ENCODE peak calls at places on chromosomes 7 and 10, in nine cellular contexts. One of them, this sample, is unnamed.

GRCh38 chr7:148983220-148984146 is 44.8 kb downstream of the PDIA4 start:
- DNase-seq in sigmoid colon: no peak
- DNase-seq in CD8-positive, alpha-beta T cell: peak; percentile 83
- DNase-seq in CD4-positive, alpha-beta T cell: peak; percentile 61
- DNase-seq in neural crest cell: peak; percentile 76
- DNase-seq in hepatocyte: peak; percentile 89
- DNase-seq in psoas muscle: peak; percentile 74
- DNase-seq in fibroblast of the aortic adventitia: peak; percentile 86
- DNase-seq in prostate gland: peak; percentile 36
- DNase-seq in this sample: peak; percentile 45

GRCh38 chr7:38478404-38478803 is 152.8 kb downstream of the AMPH start:
- DNase-seq in CD4-positive, alpha-beta T cell: no peak
- DNase-seq in hepatocyte: no peak
- DNase-seq in psoas muscle: no peak
- DNase-seq in sigmoid colon: no peak
- DNase-seq in neural crest cell: no peak
- DNase-seq in prostate gland: no peak
- DNase-seq in CD8-positive, alpha-beta T cell: no peak
- DNase-seq in fibroblast of the aortic adventitia: no peak
- DNase-seq in this sample: no peak

GRCh38 chr10:78787095-78787494 is 281.7 kb upstream of the ZMIZ1 start:
- DNase-seq in neural crest cell: no peak
- DNase-seq in psoas muscle: no peak
- DNase-seq in prostate gland: no peak
- DNase-seq in hepatocyte: no peak
- DNase-seq in CD4-positive, alpha-beta T cell: no peak
- DNase-seq in fibroblast of the aortic adventitia: peak; percentile 51
- DNase-seq in CD8-positive, alpha-beta T cell: no peak
- DNase-seq in sigmoid colon: no peak
- DNase-seq in this sample: no peak

GRCh38 chr7:114806590-114807167 is 115.2 kb upstream of the MDFIC start:
- DNase-seq in hepatocyte: peak; percentile 40
- DNase-seq in prostate gland: no peak
- DNase-seq in neural crest cell: no peak
- DNase-seq in sigmoid colon: peak; percentile 70
- DNase-seq in CD4-positive, alpha-beta T cell: no peak
- DNase-seq in CD8-positive, alpha-beta T cell: no peak
- DNase-seq in psoas muscle: no peak
- DNase-seq in fibroblast of the aortic adventitia: peak; percentile 92
- DNase-seq in this sample: no peak

GRCh38 chr7:133853706-133854276 is 273.3 kb upstream of the LRGUK start:
- DNase-seq in sigmoid colon: no peak
- DNase-seq in neural crest cell: no peak
- DNase-seq in psoas muscle: no peak
- DNase-seq in CD8-positive, alpha-beta T cell: no peak
- DNase-seq in fibroblast of the aortic adventitia: peak; percentile 76
- DNase-seq in hepatocyte: peak; percentile 31
- DNase-seq in prostate gland: peak; percentile 62
- DNase-seq in CD4-positive, alpha-beta T cell: no peak
- DNase-seq in this sample: no peak

GRCh38 chr7:12741951-12742575 is 54.6 kb downstream of the ARL4A start:
- DNase-seq in prostate gland: no peak
- DNase-seq in CD4-positive, alpha-beta T cell: no peak
- DNase-seq in CD8-positive, alpha-beta T cell: no peak
- DNase-seq in sigmoid colon: no peak
- DNase-seq in psoas muscle: no peak
- DNase-seq in fibroblast of the aortic adventitia: no peak
- DNase-seq in neural crest cell: no peak
- DNase-seq in hepatocyte: no peak
- DNase-seq in this sample: no peak

GRCh38 chr7:50142421-50143113 is 49.5 kb upstream of the ZPBP start:
- DNase-seq in hepatocyte: peak; percentile 40
- DNase-seq in CD8-positive, alpha-beta T cell: no peak
- DNase-seq in prostate gland: no peak
- DNase-seq in fibroblast of the aortic adventitia: peak; percentile 60
- DNase-seq in neural crest cell: no peak
- DNase-seq in sigmoid colon: no peak
- DNase-seq in psoas muscle: no peak
- DNase-seq in CD4-positive, alpha-beta T cell: no peak
- DNase-seq in this sample: no peak

GRCh38 chr10:78972160-78972946 is 96.4 kb upstream of the ZMIZ1 start:
- DNase-seq in prostate gland: peak; percentile 22
- DNase-seq in neural crest cell: peak; percentile 50
- DNase-seq in hepatocyte: peak; percentile 74
- DNase-seq in sigmoid colon: peak; percentile 91
- DNase-seq in psoas muscle: peak; percentile 94
- DNase-seq in fibroblast of the aortic adventitia: peak; percentile 76
- DNase-seq in CD4-positive, alpha-beta T cell: no peak
- DNase-seq in CD8-positive, alpha-beta T cell: no peak
- DNase-seq in this sample: no peak

GRCh38 chr10:129949411-129950335 is 14.4 kb downstream of the EBF3 start:
- DNase-seq in neural crest cell: no peak
- DNase-seq in psoas muscle: peak; percentile 80
- DNase-seq in sigmoid colon: peak; percentile 69
- DNase-seq in CD8-positive, alpha-beta T cell: no peak
- DNase-seq in fibroblast of the aortic adventitia: peak; percentile 91
- DNase-seq in hepatocyte: peak; percentile 75
- DNase-seq in CD4-positive, alpha-beta T cell: no peak
- DNase-seq in prostate gland: no peak
- DNase-seq in this sample: no peak

GRCh38 chr10:103350522-103351260 is at the start of gene PCGF6:
- DNase-seq in sigmoid colon: peak; percentile 83
- DNase-seq in psoas muscle: peak; percentile 90
- DNase-seq in prostate gland: peak; percentile 58
- DNase-seq in CD8-positive, alpha-beta T cell: peak; percentile 85
- DNase-seq in neural crest cell: peak; percentile 90
- DNase-seq in hepatocyte: peak; percentile 93
- DNase-seq in fibroblast of the aortic adventitia: peak; percentile 73
- DNase-seq in CD4-positive, alpha-beta T cell: peak; percentile 42
- DNase-seq in this sample: peak; percentile 78

GRCh38 chr10:103350175-103350521 is 792 bp downstream of the PCGF6 start:
- DNase-seq in CD4-positive, alpha-beta T cell: no peak
- DNase-seq in fibroblast of the aortic adventitia: no peak
- DNase-seq in prostate gland: no peak
- DNase-seq in psoas muscle: no peak
- DNase-seq in neural crest cell: no peak
- DNase-seq in sigmoid colon: no peak
- DNase-seq in hepatocyte: no peak
- DNase-seq in CD8-positive, alpha-beta T cell: no peak
- DNase-seq in this sample: no peak

GRCh38 chr10:103355906-103356599 is 5.1 kb upstream of the PCGF6 start:
- DNase-seq in psoas muscle: no peak
- DNase-seq in CD8-positive, alpha-beta T cell: no peak
- DNase-seq in fibroblast of the aortic adventitia: no peak
- DNase-seq in neural crest cell: no peak
- DNase-seq in prostate gland: no peak
- DNase-seq in sigmoid colon: no peak
- DNase-seq in hepatocyte: no peak
- DNase-seq in CD4-positive, alpha-beta T cell: no peak
- DNase-seq in this sample: no peak

DNA sequence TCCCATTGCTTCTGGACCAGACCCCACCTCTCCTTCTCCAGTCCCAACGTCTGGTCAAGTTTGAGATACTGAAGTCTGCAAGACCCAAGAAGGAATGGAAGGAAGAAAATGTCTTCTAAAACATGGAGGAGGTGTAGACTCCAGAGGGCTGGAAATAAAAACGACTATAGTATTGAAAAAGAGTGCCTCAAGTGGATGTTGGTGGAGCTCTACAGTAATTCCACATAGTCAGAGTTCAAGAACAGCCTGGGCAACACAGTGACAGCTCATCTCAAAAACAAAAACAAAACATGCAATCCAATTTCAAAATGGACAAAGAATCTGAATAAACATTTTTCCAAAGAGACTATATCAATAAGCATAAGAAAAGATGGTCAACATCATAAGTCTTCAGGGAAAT is 2.3 kb upstream of the PCGF6 start:
- DNase-seq in psoas muscle: no peak
- DNase-seq in fibroblast of the aortic adventitia: no peak
- DNase-seq in CD8-positive, alpha-beta T cell: no peak
- DNase-seq in CD4-positive, alpha-beta T cell: no peak
- DNase-seq in sigmoid colon: no peak
- DNase-seq in neural crest cell: no peak
- DNase-seq in hepatocyte: no peak
- DNase-seq in prostate gland: no peak
- DNase-seq in this sample: no peak
- TF ChIP-seq CTCF in psoas muscle: no peak
- TF ChIP-seq CTCF in fibroblast of the aortic adventitia: no peak
- TF ChIP-seq CTCF in CD8-positive, alpha-beta T cell: no peak
- TF ChIP-seq CTCF in CD4-positive, alpha-beta T cell: no peak
- TF ChIP-seq CTCF in sigmoid colon: no peak
- TF ChIP-seq CTCF in neural crest cell: no peak
- TF ChIP-seq CTCF in hepatocyte: no peak
- TF ChIP-seq CTCF in prostate gland: no peak
- TF ChIP-seq CTCF in this sample: no peak

GRCh38 chr7:16404631-16405030 is 16.7 kb downstream of the CRPPA start:
- DNase-seq in neural crest cell: no peak
- DNase-seq in prostate gland: no peak
- DNase-seq in psoas muscle: no peak
- DNase-seq in sigmoid colon: no peak
- DNase-seq in hepatocyte: no peak
- DNase-seq in fibroblast of the aortic adventitia: no peak
- DNase-seq in CD4-positive, alpha-beta T cell: no peak
- DNase-seq in CD8-positive, alpha-beta T cell: no peak
- DNase-seq in this sample: no peak

GRCh38 chr7:16412535-16413247 is 8.6 kb downstream of the CRPPA start:
- DNase-seq in CD4-positive, alpha-beta T cell: no peak
- DNase-seq in CD8-positive, alpha-beta T cell: no peak
- DNase-seq in sigmoid colon: no peak
- DNase-seq in fibroblast of the aortic adventitia: no peak
- DNase-seq in hepatocyte: no peak
- DNase-seq in neural crest cell: no peak
- DNase-seq in prostate gland: no peak
- DNase-seq in psoas muscle: no peak
- DNase-seq in this sample: no peak

GRCh38 chr7:16411391-16411790 is 9.9 kb downstream of the CRPPA start:
- DNase-seq in CD8-positive, alpha-beta T cell: no peak
- DNase-seq in neural crest cell: no peak
- DNase-seq in hepatocyte: no peak
- DNase-seq in fibroblast of the aortic adventitia: no peak
- DNase-seq in psoas muscle: no peak
- DNase-seq in prostate gland: no peak
- DNase-seq in CD4-positive, alpha-beta T cell: no peak
- DNase-seq in sigmoid colon: no peak
- DNase-seq in this sample: no peak

GRCh38 chr7:16409777-16410176 is 11.6 kb downstream of the CRPPA start:
- DNase-seq in hepatocyte: no peak
- DNase-seq in neural crest cell: no peak
- DNase-seq in fibroblast of the aortic adventitia: no peak
- DNase-seq in sigmoid colon: no peak
- DNase-seq in CD8-positive, alpha-beta T cell: no peak
- DNase-seq in psoas muscle: no peak
- DNase-seq in CD4-positive, alpha-beta T cell: no peak
- DNase-seq in prostate gland: no peak
- DNase-seq in this sample: no peak
- TF ChIP-seq CTCF in hepatocyte: peak; percentile 7
- TF ChIP-seq CTCF in neural crest cell: peak; percentile 21
- TF ChIP-seq CTCF in fibroblast of the aortic adventitia: no peak
- TF ChIP-seq CTCF in sigmoid colon: no peak
- TF ChIP-seq CTCF in CD8-positive, alpha-beta T cell: no peak
- TF ChIP-seq CTCF in psoas muscle: no peak
- TF ChIP-seq CTCF in CD4-positive, alpha-beta T cell: no peak
- TF ChIP-seq CTCF in prostate gland: no peak
- TF ChIP-seq CTCF in this sample: no peak

GRCh38 chr7:91046322-91047088 is 217.7 kb upstream of the FZD1 start:
- DNase-seq in psoas muscle: no peak
- DNase-seq in fibroblast of the aortic adventitia: peak; percentile 58
- DNase-seq in hepatocyte: no peak
- DNase-seq in sigmoid colon: no peak
- DNase-seq in prostate gland: no peak
- DNase-seq in CD4-positive, alpha-beta T cell: no peak
- DNase-seq in CD8-positive, alpha-beta T cell: no peak
- DNase-seq in neural crest cell: no peak
- DNase-seq in this sample: no peak
- TF ChIP-seq CTCF in psoas muscle: peak; percentile 15
- TF ChIP-seq CTCF in fibroblast of the aortic adventitia: peak; percentile 39
- TF ChIP-seq CTCF in hepatocyte: peak; percentile 45
- TF ChIP-seq CTCF in sigmoid colon: peak; percentile 17
- TF ChIP-seq CTCF in prostate gland: no peak
- TF ChIP-seq CTCF in CD4-positive, alpha-beta T cell: no peak
- TF ChIP-seq CTCF in CD8-positive, alpha-beta T cell: no peak
- TF ChIP-seq CTCF in neural crest cell: peak; percentile 62
- TF ChIP-seq CTCF in this sample: no peak

GRCh38 chr7:48140001-48140681 is 31.1 kb upstream of the ABCA13 start:
- DNase-seq in hepatocyte: peak; percentile 64
- DNase-seq in prostate gland: no peak
- DNase-seq in CD4-positive, alpha-beta T cell: no peak
- DNase-seq in fibroblast of the aortic adventitia: peak; percentile 25
- DNase-seq in neural crest cell: no peak
- DNase-seq in psoas muscle: no peak
- DNase-seq in sigmoid colon: no peak
- DNase-seq in CD8-positive, alpha-beta T cell: no peak
- DNase-seq in this sample: no peak

GRCh38 chr7:48144291-48144768 is 26.9 kb upstream of the ABCA13 start:
- DNase-seq in psoas muscle: no peak
- DNase-seq in fibroblast of the aortic adventitia: no peak
- DNase-seq in hepatocyte: peak; percentile 74
- DNase-seq in sigmoid colon: no peak
- DNase-seq in CD4-positive, alpha-beta T cell: no peak
- DNase-seq in neural crest cell: no peak
- DNase-seq in CD8-positive, alpha-beta T cell: no peak
- DNase-seq in prostate gland: no peak
- DNase-seq in this sample: no peak

GRCh38 chr7:48141551-48141950 is 29.7 kb upstream of the ABCA13 start:
- DNase-seq in prostate gland: no peak
- DNase-seq in CD4-positive, alpha-beta T cell: no peak
- DNase-seq in CD8-positive, alpha-beta T cell: no peak
- DNase-seq in sigmoid colon: no peak
- DNase-seq in psoas muscle: no peak
- DNase-seq in fibroblast of the aortic adventitia: no peak
- DNase-seq in hepatocyte: no peak
- DNase-seq in neural crest cell: no peak
- DNase-seq in this sample: no peak

GRCh38 chr7:48139461-48139860 is 31.8 kb upstream of the ABCA13 start:
- DNase-seq in prostate gland: no peak
- DNase-seq in psoas muscle: no peak
- DNase-seq in CD8-positive, alpha-beta T cell: no peak
- DNase-seq in CD4-positive, alpha-beta T cell: no peak
- DNase-seq in sigmoid colon: no peak
- DNase-seq in neural crest cell: no peak
- DNase-seq in fibroblast of the aortic adventitia: peak; percentile 29
- DNase-seq in hepatocyte: peak; percentile 25
- DNase-seq in this sample: no peak
- TF ChIP-seq CTCF in prostate gland: no peak
- TF ChIP-seq CTCF in psoas muscle: no peak
- TF ChIP-seq CTCF in CD8-positive, alpha-beta T cell: no peak
- TF ChIP-seq CTCF in CD4-positive, alpha-beta T cell: no peak
- TF ChIP-seq CTCF in sigmoid colon: no peak
- TF ChIP-seq CTCF in neural crest cell: peak; percentile 41
- TF ChIP-seq CTCF in fibroblast of the aortic adventitia: peak; percentile 41
- TF ChIP-seq CTCF in hepatocyte: peak; percentile 42
- TF ChIP-seq CTCF in this sample: no peak